ENCODE peak calls at places on chromosomes 16 and 17, in eight cellular contexts. L, R, Y, J, G, B, T and H are unnamed samples.

GRCh38 chr16:86112178-86112577 is 213.2 kb downstream of the IRF8 start:
- ATAC-seq in G (no peak), J (no peak), B (no peak), T (no peak), L (no peak), Y (no peak), R (no peak), H (peak)

GRCh38 chr16:66324785-66325184 is 41.7 kb upstream of the CDH5 start:
- ATAC-seq in R (no peak), J (no peak), Y (no peak), L (no peak), G (no peak), T (no peak), B (no peak), H (no peak)

GRCh38 chr17:606501-607243 is 108.0 kb downstream of the VPS53 start:
- ATAC-seq in B (no peak), R (no peak), G (no peak), J (no peak), L (no peak), Y (no peak), T (no peak), H (no peak)

GRCh38 chr16:89550421-89550988 is 10.0 kb upstream of the RPL13 start:
- ATAC-seq in B (no peak), L (peak), T (no peak), R (no peak), Y (no peak), G (no peak), J (no peak), H (no peak)

GRCh38 chr17:67666710-67667109 is 51.0 kb upstream of the NOL11 start:
- ATAC-seq in L (no peak), J (no peak), G (no peak), Y (no peak), T (no peak), B (no peak), R (no peak), H (no peak)

GRCh38 chr17:18110636-18111145 is 2.1 kb downstream of the MYO15A start:
- ATAC-seq in R (no peak), Y (no peak), G (no peak), T (no peak), J (no peak), B (no peak), L (no peak), H (no peak)

GRCh38 chr17:80512233-80512632 is 32.4 kb upstream of the RPTOR start:
- ATAC-seq in G (no peak), L (peak), R (no peak), J (no peak), T (no peak), Y (no peak), B (no peak), H (no peak)

GRCh38 chr16:84543931-84544776 is 39.7 kb upstream of the MEAK7 start:
- ATAC-seq in Y (no peak), T (peak), J (no peak), B (no peak), R (peak), L (no peak), G (peak), H (no peak)

GRCh38 chr16:69324013-69324531 is 6.3 kb downstream of the PDF start:
- ATAC-seq in L (peak), G (no peak), R (no peak), T (no peak), J (no peak), Y (no peak), B (no peak), H (no peak)

GRCh38 chr16:75326333-75326732 is 74.9 kb upstream of the BCAR1 start:
- ATAC-seq in L (no peak), T (peak), B (peak), G (no peak), J (no peak), Y (no peak), R (peak), H (no peak)

GRCh38 chr17:5757306-5757907 is 173.1 kb upstream of the NLRP1 start:
- ATAC-seq in J (no peak), B (no peak), G (no peak), R (no peak), T (no peak), L (no peak), Y (no peak), H (no peak)

GRCh38 chr16:58433569-58433951 is 41.3 kb downstream of the GINS3 start:
- ATAC-seq in Y (no peak), G (no peak), L (no peak), T (no peak), B (no peak), J (no peak), R (no peak), H (no peak)

GRCh38 chr17:59851431-59852375 is 41.0 kb downstream of the TUBD1 start:
- ATAC-seq in Y (no peak), G (no peak), B (no peak), T (no peak), L (peak), J (no peak), R (no peak), H (peak)

GRCh38 chr17:65099475-65099874 is 37.7 kb upstream of the RGS9 start:
- ATAC-seq in R (no peak), G (no peak), J (no peak), Y (no peak), B (no peak), T (no peak), L (no peak), H (no peak)

GRCh38 chr17:39996789-39997188 is 16.2 kb downstream of the PSMD3 start:
- ATAC-seq in T (no peak), Y (no peak), R (no peak), L (peak), B (no peak), G (no peak), J (no peak), H (peak)

GRCh38 chr16:57306676-57307341 is 22.3 kb upstream of the PLLP start:
- ATAC-seq in L (no peak), G (no peak), Y (no peak), T (no peak), J (no peak), B (no peak), R (no peak), H (no peak)

GRCh38 chr16:87235810-87236515 is 81.2 kb downstream of the C16orf95 start:
- ATAC-seq in T (no peak), R (no peak), Y (peak), G (peak), J (peak), B (no peak), L (no peak), H (no peak)

GRCh38 chr17:14359251-14359939 is 58.5 kb downstream of the HS3ST3B1 start:
- ATAC-seq in L (no peak), G (peak), R (peak), Y (peak), T (peak), J (peak), B (peak), H (no peak)

GRCh38 chr16:20729141-20729540 is 12.5 kb downstream of the THUMPD1 start:
- ATAC-seq in G (no peak), L (no peak), T (no peak), R (no peak), J (no peak), B (no peak), Y (no peak), H (no peak)

GRCh38 chr17:28553000-28553505 is 629 bp upstream of the UNC119 start:
- ATAC-seq in J (no peak), Y (no peak), G (no peak), B (no peak), R (no peak), T (no peak), L (no peak), H (no peak)

GRCh38 chr16:9136596-9136995 is 45.2 kb downstream of the HAPSTR1 start:
- ATAC-seq in T (no peak), B (no peak), G (no peak), Y (no peak), R (no peak), L (no peak), J (no peak), H (no peak)

GRCh38 chr16:85988723-85989313 is 89.9 kb downstream of the IRF8 start:
- ATAC-seq in B (no peak), G (peak), T (no peak), L (no peak), Y (peak), J (peak), R (no peak), H (no peak)

GRCh38 chr17:60231691-60232090 is 81.9 kb downstream of the CA4 start:
- ATAC-seq in J (no peak), R (no peak), L (no peak), G (no peak), B (no peak), T (no peak), Y (no peak), H (no peak)

GRCh38 chr17:49646391-49647255 is 31.3 kb downstream of the SPOP start:
- ATAC-seq in T (no peak), R (no peak), Y (peak), J (peak), B (no peak), G (peak), L (peak), H (peak)

GRCh38 chr16:62548095-62548494 is 511.9 kb upstream of the CDH8 start:
- ATAC-seq in L (no peak), T (no peak), J (no peak), Y (no peak), R (no peak), G (no peak), B (no peak), H (no peak)